ENCODE peak calls at places on chromosome 20, in six cellular contexts. A is pancreas, I is fibroblast of the aortic adventitia, G is esophagus squamous epithelium, O is stomach, W is IMR-90. R is an unnamed sample.

GRCh38 chr20:57619053-57619831 is 984 bp downstream of the ZBP1 start:
- DNase-seq in A (no peak), I (no peak), G (no peak), O (peak), W (no peak), R (no peak)

GRCh38 chr20:31573555-31574295 is 31.4 kb upstream of the ID1 start:
- DNase-seq in A (no peak), I (peak), G (no peak), O (no peak), W (no peak), R (no peak)

GRCh38 chr20:45588800-45589199 is 9.7 kb upstream of the WFDC8 start:
- DNase-seq in A (no peak), I (no peak), G (no peak), O (no peak), W (no peak), R (no peak)

GRCh38 chr20:21526776-21527175 is 12.9 kb upstream of the NKX2-2 start:
- DNase-seq in A (no peak), I (no peak), G (no peak), O (no peak), W (no peak), R (no peak)

GRCh38 chr20:62500237-62500864 is 24.6 kb upstream of the GATA5 start:
- DNase-seq in A (peak), I (peak), G (no peak), O (peak), W (peak), R (peak)

GRCh38 chr20:62856931-62857619 is 4.5 kb downstream of the TCFL5 start:
- DNase-seq in A (peak), I (no peak), G (no peak), O (no peak), W (no peak), R (no peak)

GRCh38 chr20:1163105-1163504 is 21.7 kb downstream of the TMEM74B start:
- DNase-seq in A (no peak), I (no peak), G (no peak), O (no peak), W (no peak), R (no peak)

GRCh38 chr20:47440857-47441773 is 60.6 kb upstream of the NCOA3 start:
- DNase-seq in A (no peak), I (peak), G (no peak), O (no peak), W (peak), R (no peak)

GRCh38 chr20:17499041-17499440 is 32.1 kb downstream of the BFSP1 start:
- DNase-seq in A (no peak), I (no peak), G (no peak), O (no peak), W (peak), R (no peak)

GRCh38 chr20:46293084-46293483 is 15.2 kb downstream of the CDH22 start:
- DNase-seq in A (no peak), I (peak), G (no peak), O (no peak), W (peak), R (no peak)

GRCh38 chr20:17024513-17025105 is 202.2 kb upstream of the PCSK2 start:
- DNase-seq in A (no peak), I (no peak), G (no peak), O (no peak), W (peak), R (no peak)

GRCh38 chr20:45945678-45946148 is 11.2 kb downstream of the PCIF1 start:
- DNase-seq in A (no peak), I (no peak), G (no peak), O (no peak), W (peak), R (no peak)

GRCh38 chr20:50121858-50122271 is 8.9 kb upstream of the UBE2V1 start:
- DNase-seq in A (no peak), I (peak), G (no peak), O (no peak), W (peak), R (no peak)

GRCh38 chr20:32585011-32585518 is at the start of gene NOL4L:
- DNase-seq in A (peak), I (no peak), G (no peak), O (peak), W (no peak), R (peak)

GRCh38 chr20:4147319-4147718 is 132.0 kb upstream of the RNF24 start:
- DNase-seq in A (no peak), I (no peak), G (no peak), O (no peak), W (no peak), R (no peak)

GRCh38 chr20:41316009-41316408 is 1.5 kb downstream of the ZHX3 start:
- DNase-seq in A (no peak), I (peak), G (no peak), O (no peak), W (no peak), R (no peak)

GRCh38 chr20:57190536-57191265 is 75.7 kb downstream of the BMP7 start:
- DNase-seq in A (no peak), I (no peak), G (no peak), O (no peak), W (peak), R (no peak)

GRCh38 chr20:3235661-3236324 is 3.2 kb downstream of the SLC4A11 start:
- DNase-seq in A (no peak), I (peak), G (no peak), O (no peak), W (peak), R (no peak)

GRCh38 chr20:37755665-37756064 is 61.8 kb downstream of the CTNNBL1 start:
- DNase-seq in A (no peak), I (no peak), G (no peak), O (no peak), W (no peak), R (peak)
- H3K4me3 ChIP-seq in A (no peak), I (no peak), G (no peak), O (no peak), W (no peak), R (no peak)

DNA sequence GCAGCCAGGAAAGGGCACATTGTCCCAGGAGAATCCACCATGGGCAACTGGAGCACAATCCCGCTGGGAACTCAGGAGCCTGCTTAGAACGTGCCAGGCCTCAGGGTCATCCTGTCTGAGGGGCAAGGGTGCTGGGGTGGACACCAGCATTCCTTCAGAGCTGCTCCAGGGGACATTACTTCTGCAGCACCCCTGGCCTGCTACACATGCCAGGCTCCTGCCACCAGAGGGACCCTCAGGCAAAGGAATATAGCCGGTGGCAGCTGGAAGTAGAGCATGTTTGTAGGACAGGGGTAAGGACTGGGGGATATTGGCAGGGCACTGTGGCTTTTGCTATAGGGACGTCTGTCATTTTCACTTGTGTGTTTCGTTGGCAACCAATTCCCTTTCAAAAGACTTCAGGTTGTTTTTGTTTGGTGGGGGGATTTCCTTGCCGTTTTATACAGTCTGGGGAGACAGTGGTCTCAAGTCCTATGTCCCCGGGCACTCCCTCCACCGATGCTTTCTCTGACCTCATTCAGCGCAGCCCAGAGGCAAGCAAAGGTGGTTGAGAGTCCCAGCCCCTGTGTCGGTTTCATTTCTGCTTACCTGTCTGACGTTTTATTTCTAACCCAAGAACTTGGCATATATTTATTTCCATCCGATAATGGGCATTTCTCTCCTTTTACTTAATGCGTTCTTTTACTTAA is 130.8 kb downstream of the JPH2 start:
- DNase-seq in A (peak), I (no peak), G (no peak), O (peak), W (no peak), R (no peak)
- TF ChIP-seq CTCF in A (no peak), I (peak), G (no peak), O (peak), W (peak), R (peak)

DNA sequence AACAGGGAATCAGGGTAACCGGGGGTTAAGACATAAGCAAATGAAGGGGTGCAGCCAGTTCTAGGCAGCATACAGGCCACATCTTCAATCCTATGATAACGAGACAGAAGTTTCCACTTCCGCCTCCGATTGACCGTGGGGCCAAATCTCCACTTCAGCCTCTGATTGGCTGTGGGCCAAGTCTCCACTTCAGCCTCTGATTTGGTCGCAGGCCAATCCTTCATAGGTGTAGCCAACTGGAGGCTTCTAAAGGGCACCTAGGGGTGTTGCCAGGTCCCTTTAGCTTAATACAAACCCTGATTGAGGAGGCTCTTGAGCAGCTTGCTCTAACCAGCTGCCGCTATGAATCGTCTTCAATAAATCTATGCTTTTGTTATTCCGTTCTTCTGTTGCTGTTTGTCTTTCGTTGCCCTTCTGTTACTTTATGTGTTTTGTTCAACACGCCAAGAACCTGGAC is 2.1 kb upstream of the ERGIC3 start:
- DNase-seq in A (no peak), I (no peak), G (no peak), O (peak), W (no peak), R (no peak)
- H3K4me3 ChIP-seq in A (no peak), I (no peak), G (no peak), O (no peak), W (no peak), R (no peak)

DNA sequence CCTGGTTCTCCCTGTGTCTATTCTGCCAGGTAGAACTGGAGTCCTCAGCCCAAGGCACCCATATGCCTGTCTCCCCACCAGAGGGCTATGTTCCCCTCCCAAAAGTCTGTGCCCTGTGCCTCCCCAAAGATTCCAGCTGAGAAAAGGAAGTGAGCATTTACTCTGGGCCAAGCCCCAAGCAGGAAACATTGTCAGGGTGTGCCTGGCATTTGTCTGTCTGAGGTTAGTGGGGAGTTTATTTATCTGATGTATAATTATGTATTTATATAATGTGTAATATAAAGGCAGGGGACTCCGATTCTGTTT is 5.6 kb downstream of the GDF5 start:
- DNase-seq in A (no peak), I (no peak), G (no peak), O (no peak), W (no peak), R (no peak)
- TF ChIP-seq CTCF in A (no peak), I (peak), G (no peak), O (no peak), W (no peak), R (no peak)

R was measured in heart right ventricle.